ENCODE peak calls at places on chromosomes 3 and 15, in seven cellular contexts. D, W, T, Q, S, R and E are unnamed samples.

GRCh38 chr15:25065286-25065685 is 110.5 kb downstream of the SNRPN start:
- DNase-seq in D (no peak), T (no peak), R (no peak), S (no peak), Q (no peak), W (no peak), E (no peak)

GRCh38 chr3:71076361-71076997 is 507.0 kb downstream of the FOXP1 start:
- DNase-seq in R (no peak), S (no peak), Q (no peak), W (no peak), T (no peak), D (no peak), E (no peak)

GRCh38 chr3:175260145-175260794 is 401.1 kb downstream of the NAALADL2 start:
- DNase-seq in D (no peak), R (no peak), T (no peak), S (no peak), W (no peak), Q (no peak), E (no peak)

GRCh38 chr3:46061108-46061507 is 33.8 kb upstream of the XCR1 start:
- DNase-seq in D (no peak), S (no peak), W (no peak), T (no peak), R (no peak), Q (no peak), E (no peak)

GRCh38 chr15:45454825-45455224 is 67.7 kb downstream of the SLC30A4 start:
- DNase-seq in Q (no peak), D (peak), R (peak), T (peak), W (no peak), S (peak), E (peak)

GRCh38 chr3:50807266-50807665 is 132.5 kb downstream of the DOCK3 start:
- DNase-seq in Q (no peak), D (no peak), W (no peak), S (peak), R (no peak), T (no peak), E (no peak)

GRCh38 chr3:175571096-175571495 is 712.0 kb downstream of the NAALADL2 start:
- DNase-seq in D (no peak), W (no peak), R (no peak), S (no peak), T (no peak), Q (no peak), E (no peak)

GRCh38 chr3:16739416-16740091 is 134.3 kb upstream of the DAZL start:
- DNase-seq in T (no peak), D (no peak), S (no peak), W (no peak), Q (no peak), R (no peak), E (no peak)

GRCh38 chr15:72923304-72923703 is 129.0 kb upstream of the NEO1 start:
- DNase-seq in W (peak), R (no peak), T (no peak), S (no peak), D (no peak), Q (no peak), E (no peak)

GRCh38 chr15:96585634-96586386 is 255.3 kb downstream of the NR2F2 start:
- DNase-seq in Q (no peak), T (no peak), W (peak), S (no peak), R (no peak), D (no peak), E (no peak)

GRCh38 chr15:58793862-58794261 is 22.8 kb downstream of the MINDY2 start:
- DNase-seq in R (no peak), D (no peak), S (peak), Q (no peak), T (peak), W (no peak), E (no peak)

GRCh38 chr3:39203862-39204261 is 11.5 kb upstream of the XIRP1 start:
- DNase-seq in Q (no peak), D (no peak), T (no peak), W (no peak), R (no peak), S (no peak), E (no peak)

GRCh38 chr15:43126358-43126757 is 7.0 kb upstream of the TMEM62 start:
- DNase-seq in Q (no peak), W (no peak), R (no peak), D (no peak), T (no peak), S (no peak), E (no peak)

GRCh38 chr3:3177861-3178497 is 1.5 kb downstream of the CRBN start:
- DNase-seq in D (no peak), R (peak), T (no peak), S (no peak), W (no peak), Q (no peak), E (no peak)

GRCh38 chr3:67292356-67293225 is 294.5 kb downstream of the KBTBD8 start:
- DNase-seq in S (peak), Q (no peak), W (no peak), T (no peak), D (no peak), R (no peak), E (peak)

GRCh38 chr15:99504071-99504822 is 61.5 kb upstream of the MEF2A start:
- DNase-seq in Q (no peak), W (no peak), D (no peak), R (no peak), S (no peak), T (no peak), E (no peak)

GRCh38 chr3:2300938-2301337 is 202.3 kb downstream of the CNTN4 start:
- DNase-seq in R (no peak), W (no peak), D (no peak), Q (no peak), S (no peak), T (no peak), E (no peak)

GRCh38 chr3:142857056-142857455 is 31.8 kb downstream of the PCOLCE2 start:
- DNase-seq in W (peak), Q (no peak), D (no peak), T (peak), R (peak), S (no peak), E (no peak)

GRCh38 chr3:156729460-156730179 is 55.2 kb downstream of the TIPARP start:
- DNase-seq in S (no peak), W (peak), Q (no peak), D (no peak), R (no peak), T (no peak), E (no peak)

GRCh38 chr15:52082197-52083036 is 30.2 kb downstream of the BCL2L10 start:
- DNase-seq in D (peak), R (no peak), S (no peak), T (no peak), Q (no peak), W (peak), E (no peak)

GRCh38 chr3:72606005-72606800 is 242.0 kb downstream of the SHQ1 start:
- DNase-seq in W (no peak), S (no peak), Q (no peak), D (no peak), T (no peak), R (no peak), E (no peak)

GRCh38 chr3:18716821-18717220 is 291.7 kb upstream of the SATB1 start:
- DNase-seq in Q (no peak), S (no peak), W (no peak), R (no peak), T (no peak), D (no peak), E (no peak)
- TF ChIP-seq CTCF in Q (no peak), S (no peak), W (no peak), R (no peak), T (no peak), D (no peak), E (no peak)

GRCh38 chr15:78506971-78507830 is at the start of gene HYKK:
- DNase-seq in W (peak), S (peak), D (peak), R (peak), Q (peak), T (peak), E (peak)
- TF ChIP-seq CTCF in W (peak), S (no peak), D (peak), R (no peak), Q (no peak), T (no peak), E (no peak)

DNA sequence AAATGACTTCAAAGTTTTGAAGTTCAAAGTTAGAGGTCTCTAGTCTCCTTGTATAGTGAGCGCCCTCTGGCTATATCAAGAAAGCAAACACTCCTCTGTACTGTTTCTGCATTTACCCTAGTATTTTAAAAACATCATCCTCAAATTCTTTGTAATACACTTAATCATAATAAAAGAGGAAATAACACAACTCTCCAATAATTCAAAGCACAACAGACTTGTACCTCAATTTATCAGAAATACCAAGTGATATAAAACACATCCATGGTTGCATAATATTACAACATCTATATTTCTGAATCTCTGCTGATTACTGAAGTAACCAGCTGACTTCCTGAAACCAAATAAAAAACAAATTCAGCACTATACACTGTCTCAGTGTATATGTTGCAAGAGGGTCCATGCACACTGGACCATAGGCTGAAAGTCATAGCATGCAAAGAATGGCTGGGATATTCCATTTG is 12.5 kb downstream of the PLOD2 start:
- DNase-seq in D (no peak), Q (no peak), W (no peak), S (no peak), T (no peak), R (no peak), E (no peak)
- TF ChIP-seq CTCF in D (peak), Q (no peak), W (no peak), S (no peak), T (peak), R (peak), E (no peak)

GRCh38 chr3:33911525-33912322 is 113.3 kb downstream of the PDCD6IP start:
- DNase-seq in T (no peak), W (no peak), D (no peak), R (no peak), S (no peak), Q (no peak), E (no peak)

GRCh38 chr3:33909547-33909946 is 111.1 kb downstream of the PDCD6IP start:
- DNase-seq in D (no peak), T (no peak), S (no peak), W (no peak), Q (no peak), R (no peak), E (no peak)

GRCh38 chr3:33908209-33908851 is 109.9 kb downstream of the PDCD6IP start:
- DNase-seq in S (no peak), D (no peak), R (no peak), W (no peak), Q (no peak), T (no peak), E (no peak)
- TF ChIP-seq CTCF in S (no peak), D (no peak), R (no peak), W (no peak), Q (no peak), T (no peak), E (no peak)

GRCh38 chr3:190718097-190718496 is 144.4 kb downstream of the GMNC start:
- DNase-seq in R (no peak), T (no peak), W (no peak), S (no peak), D (no peak), Q (no peak), E (no peak)
- TF ChIP-seq CTCF in R (no peak), T (no peak), W (no peak), S (no peak), D (peak), Q (no peak), E (no peak)

DNA sequence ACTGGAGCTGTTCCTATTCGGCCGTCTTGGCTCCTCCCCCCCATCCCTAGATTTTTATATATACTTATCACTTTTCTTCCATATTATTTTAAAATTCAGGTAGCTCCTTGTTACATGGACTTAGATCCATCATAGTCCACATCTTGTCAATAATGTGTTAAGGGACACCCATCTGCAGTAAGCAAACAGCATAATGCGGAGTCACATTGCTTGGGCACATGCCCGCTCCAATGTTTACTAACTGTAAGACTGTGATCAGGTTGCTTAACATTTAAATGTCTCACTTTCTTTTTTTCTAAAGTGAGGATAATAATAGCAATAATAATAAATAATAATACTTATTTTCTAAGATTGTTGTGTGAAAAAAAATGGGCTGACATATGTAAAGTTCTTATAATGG is 303.2 kb upstream of the SOX14 start:
- DNase-seq in W (no peak), Q (no peak), D (no peak), T (no peak), R (no peak), S (no peak), E (no peak)
- TF ChIP-seq CTCF in W (no peak), Q (no peak), D (no peak), T (no peak), R (no peak), S (no peak), E (no peak)

DNA sequence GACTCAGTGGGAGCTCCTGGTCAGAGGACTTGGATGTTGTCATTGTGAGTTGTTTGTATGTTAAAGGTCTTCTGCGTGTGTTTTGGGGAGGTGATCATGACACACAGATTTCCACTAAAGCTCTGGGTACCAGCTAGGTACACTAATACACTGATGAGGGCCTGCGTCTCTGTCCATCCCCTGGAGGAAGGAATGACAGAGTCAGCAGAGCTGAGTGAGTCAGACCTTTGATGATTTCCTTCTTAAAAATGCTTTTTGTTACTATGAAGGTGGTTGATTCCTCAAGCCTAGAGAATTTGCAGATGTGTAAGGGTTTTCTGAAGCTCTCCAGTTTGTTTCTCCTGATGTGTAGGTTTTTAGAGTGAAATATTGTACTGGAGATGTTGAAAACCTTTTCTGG is 424.1 kb upstream of the TPM1 start:
- DNase-seq in S (no peak), W (no peak), R (no peak), D (peak), Q (no peak), T (peak), E (no peak)
- TF ChIP-seq CTCF in S (no peak), W (no peak), R (no peak), D (peak), Q (no peak), T (peak), E (no peak)

GRCh38 chr3:158742861-158743260 is 10.6 kb upstream of the RARRES1 start:
- DNase-seq in W (no peak), Q (no peak), T (no peak), R (no peak), S (no peak), D (no peak), E (no peak)

GRCh38 chr3:158739661-158740060 is 7.4 kb upstream of the RARRES1 start:
- DNase-seq in S (no peak), Q (no peak), T (no peak), W (no peak), R (no peak), D (no peak), E (no peak)

GRCh38 chr3:158744567-158745288 is 12.5 kb upstream of the RARRES1 start:
- DNase-seq in T (no peak), Q (no peak), W (no peak), D (no peak), S (no peak), R (no peak), E (no peak)

GRCh38 chr3:158743664-158744566 is 11.7 kb upstream of the RARRES1 start:
- DNase-seq in T (no peak), S (no peak), W (no peak), R (no peak), D (no peak), Q (no peak), E (no peak)

DNA sequence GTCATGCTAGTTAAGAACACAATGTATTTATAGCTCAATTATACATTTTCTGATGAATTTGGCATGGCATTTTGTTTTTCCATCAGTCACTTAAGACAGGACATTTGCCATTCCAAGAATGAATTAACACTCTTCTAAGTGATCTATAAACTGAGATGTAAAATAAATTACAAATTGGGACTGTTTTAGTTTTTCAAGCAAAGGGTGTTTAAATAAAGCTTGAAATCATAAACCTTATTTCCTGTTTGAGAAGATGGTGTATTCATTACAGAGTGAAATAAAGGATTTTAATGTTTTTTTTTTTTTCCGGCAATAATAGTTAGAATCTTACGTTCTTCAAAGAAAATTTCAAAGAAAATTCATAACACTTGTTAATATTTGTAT is 11.0 kb upstream of the RARRES1 start:
- DNase-seq in R (no peak), D (no peak), Q (no peak), S (no peak), W (no peak), T (no peak), E (no peak)
- TF ChIP-seq CTCF in R (no peak), D (no peak), Q (no peak), S (no peak), W (no peak), T (no peak), E (no peak)

GRCh38 chr3:55524565-55525244 is 37.6 kb upstream of the WNT5A start:
- DNase-seq in Q (no peak), T (no peak), D (no peak), R (no peak), S (no peak), W (no peak), E (no peak)

GRCh38 chr3:55527381-55527780 is 40.3 kb upstream of the WNT5A start:
- DNase-seq in D (no peak), W (no peak), R (no peak), T (peak), S (no peak), Q (no peak), E (no peak)

GRCh38 chr3:55526332-55527030 is 39.4 kb upstream of the WNT5A start:
- DNase-seq in T (peak), Q (no peak), R (no peak), W (no peak), S (no peak), D (no peak), E (no peak)

GRCh38 chr3:55523471-55523870 is 36.4 kb upstream of the WNT5A start:
- DNase-seq in R (no peak), Q (no peak), T (no peak), S (no peak), D (no peak), W (no peak), E (no peak)

GRCh38 chr3:55525436-55525835 is 38.3 kb upstream of the WNT5A start:
- DNase-seq in W (no peak), S (no peak), D (no peak), Q (no peak), R (no peak), T (no peak), E (no peak)
- TF ChIP-seq CTCF in W (no peak), S (no peak), D (no peak), Q (no peak), R (no peak), T (no peak), E (no peak)

GRCh38 chr3:194606941-194607340 is 26.3 kb downstream of the TMEM44 start:
- DNase-seq in D (no peak), R (no peak), Q (no peak), W (no peak), S (no peak), T (no peak), E (no peak)

GRCh38 chr3:194604126-194604525 is 29.1 kb downstream of the TMEM44 start:
- DNase-seq in D (no peak), R (no peak), T (no peak), S (no peak), W (no peak), Q (no peak), E (no peak)

GRCh38 chr3:194602580-194603300 is 30.5 kb downstream of the TMEM44 start:
- DNase-seq in S (no peak), Q (no peak), T (no peak), D (no peak), R (no peak), W (no peak), E (no peak)

GRCh38 chr3:194606163-194606562 is 27.1 kb downstream of the TMEM44 start:
- DNase-seq in Q (no peak), T (no peak), S (no peak), D (no peak), W (no peak), R (no peak), E (no peak)

DNA sequence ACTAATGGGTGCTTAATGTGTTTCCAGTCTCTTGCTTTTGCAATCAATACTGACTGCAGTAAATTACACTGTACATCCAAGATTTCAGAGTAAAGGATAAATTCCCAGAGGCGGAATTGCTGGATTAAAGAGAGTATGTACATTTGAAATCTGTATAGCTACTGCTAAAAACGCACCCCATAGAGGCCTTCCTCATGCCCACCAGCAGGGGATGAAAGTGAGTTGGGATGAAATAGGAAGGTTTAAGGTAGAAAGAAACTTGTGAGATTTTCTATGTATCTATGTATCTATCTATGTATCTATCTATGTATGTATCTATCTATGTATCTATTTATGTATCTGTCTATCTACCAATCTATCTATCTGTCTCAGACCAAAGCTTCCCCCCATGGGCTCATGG is 28.4 kb downstream of the TMEM44 start:
- DNase-seq in Q (no peak), W (no peak), T (no peak), S (no peak), D (no peak), R (no peak), E (no peak)
- TF ChIP-seq CTCF in Q (no peak), W (peak), T (no peak), S (no peak), D (peak), R (peak), E (no peak)